ENCODE peak calls at places on chromosome 19, in four cellular contexts. Q is left lung, O is lung, U is GM06990. D is an unnamed sample.

GRCh38 chr19:46579286-46579944 is 21.7 kb upstream of the CALM3 start:
- DNase-seq in Q (no peak), O (no peak), U (no peak), D (no peak)

GRCh38 chr19:5645409-5645808 is 22.5 kb downstream of the SAFB start:
- DNase-seq in Q (no peak), O (no peak), U (no peak), D (no peak)

GRCh38 chr19:54644056-54644455 is 13.8 kb downstream of the LILRB1 start:
- DNase-seq in Q (no peak), O (peak), U (no peak), D (no peak)

GRCh38 chr19:39413903-39414608 is 1.6 kb downstream of the PLEKHG2 start:
- DNase-seq in Q (no peak), O (no peak), U (no peak), D (no peak)

GRCh38 chr19:55437410-55437809 is 5.7 kb downstream of the SHISA7 start:
- DNase-seq in Q (no peak), O (peak), U (no peak), D (no peak)

GRCh38 chr19:35986664-35987570 is 8.1 kb upstream of the SDHAF1 start:
- DNase-seq in Q (no peak), O (peak), U (peak), D (no peak)

GRCh38 chr19:29687244-29687896 is 22.1 kb downstream of the PLEKHF1 start:
- DNase-seq in Q (peak), O (no peak), U (no peak), D (peak)

GRCh38 chr19:17610384-17610783 is 54.9 kb downstream of the COLGALT1 start:
- DNase-seq in Q (no peak), O (no peak), U (no peak), D (no peak)

GRCh38 chr19:12162882-12163806 is at the start of gene ZNF136:
- DNase-seq in Q (peak), O (peak), U (peak), D (peak)

GRCh38 chr19:12163841-12164240 is 945 bp downstream of the ZNF136 start:
- DNase-seq in Q (no peak), O (no peak), U (no peak), D (no peak)

GRCh38 chr19:12162513-12162881 is 399 bp upstream of the ZNF136 start:
- DNase-seq in Q (no peak), O (no peak), U (no peak), D (no peak)

DNA sequence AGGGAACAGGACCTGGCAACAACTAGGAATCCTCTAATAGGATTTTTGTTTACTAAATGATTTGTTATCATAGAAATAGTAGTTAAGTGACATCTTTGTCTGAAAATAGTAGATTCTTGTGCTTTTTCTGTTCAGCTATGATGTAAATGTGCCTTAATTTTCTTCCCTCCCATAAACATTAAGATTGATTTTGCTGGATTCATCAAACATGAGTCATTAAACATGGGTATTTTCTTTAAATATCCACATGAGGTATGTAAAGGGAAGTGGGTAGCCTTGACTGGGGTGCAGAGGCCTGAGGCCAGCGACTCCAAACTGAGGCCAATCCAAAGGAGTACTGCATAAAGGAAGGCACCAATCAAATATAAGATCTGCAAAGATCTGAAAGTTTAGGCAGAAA is 3.7 kb downstream of the ZNF136 start:
- DNase-seq in Q (no peak), O (no peak), U (no peak), D (no peak)
- TF ChIP-seq CTCF in Q (no peak), O (no peak), U (no peak), D (no peak)

GRCh38 chr19:14577885-14578427 is 4.9 kb upstream of the CLEC17A start:
- DNase-seq in Q (peak), O (no peak), U (peak), D (no peak)

GRCh38 chr19:14577264-14577663 is 5.4 kb upstream of the NDUFB7 start:
- DNase-seq in Q (peak), O (no peak), U (no peak), D (no peak)

GRCh38 chr19:14576363-14576762 is 4.5 kb upstream of the NDUFB7 start:
- DNase-seq in Q (peak), O (no peak), U (no peak), D (no peak)

GRCh38 chr19:14571695-14572490 is at the start of gene NDUFB7:
- DNase-seq in Q (peak), O (peak), U (peak), D (peak)

GRCh38 chr19:14575428-14575980 is 3.6 kb upstream of the NDUFB7 start:
- DNase-seq in Q (peak), O (no peak), U (no peak), D (no peak)
- TF ChIP-seq CTCF in Q (no peak), O (no peak), U (no peak), D (no peak)

GRCh38 chr19:1756705-1757445 is 3.6 kb downstream of the ONECUT3 start:
- DNase-seq in Q (peak), O (no peak), U (no peak), D (no peak)

GRCh38 chr19:1758231-1758577 is 4.9 kb downstream of the ONECUT3 start:
- DNase-seq in Q (peak), O (no peak), U (no peak), D (no peak)

GRCh38 chr19:1757468-1758230 is 4.3 kb downstream of the ONECUT3 start:
- DNase-seq in Q (peak), O (no peak), U (no peak), D (no peak)

GRCh38 chr19:1760020-1760419 is 6.7 kb downstream of the ONECUT3 start:
- DNase-seq in Q (no peak), O (no peak), U (no peak), D (no peak)

DNA sequence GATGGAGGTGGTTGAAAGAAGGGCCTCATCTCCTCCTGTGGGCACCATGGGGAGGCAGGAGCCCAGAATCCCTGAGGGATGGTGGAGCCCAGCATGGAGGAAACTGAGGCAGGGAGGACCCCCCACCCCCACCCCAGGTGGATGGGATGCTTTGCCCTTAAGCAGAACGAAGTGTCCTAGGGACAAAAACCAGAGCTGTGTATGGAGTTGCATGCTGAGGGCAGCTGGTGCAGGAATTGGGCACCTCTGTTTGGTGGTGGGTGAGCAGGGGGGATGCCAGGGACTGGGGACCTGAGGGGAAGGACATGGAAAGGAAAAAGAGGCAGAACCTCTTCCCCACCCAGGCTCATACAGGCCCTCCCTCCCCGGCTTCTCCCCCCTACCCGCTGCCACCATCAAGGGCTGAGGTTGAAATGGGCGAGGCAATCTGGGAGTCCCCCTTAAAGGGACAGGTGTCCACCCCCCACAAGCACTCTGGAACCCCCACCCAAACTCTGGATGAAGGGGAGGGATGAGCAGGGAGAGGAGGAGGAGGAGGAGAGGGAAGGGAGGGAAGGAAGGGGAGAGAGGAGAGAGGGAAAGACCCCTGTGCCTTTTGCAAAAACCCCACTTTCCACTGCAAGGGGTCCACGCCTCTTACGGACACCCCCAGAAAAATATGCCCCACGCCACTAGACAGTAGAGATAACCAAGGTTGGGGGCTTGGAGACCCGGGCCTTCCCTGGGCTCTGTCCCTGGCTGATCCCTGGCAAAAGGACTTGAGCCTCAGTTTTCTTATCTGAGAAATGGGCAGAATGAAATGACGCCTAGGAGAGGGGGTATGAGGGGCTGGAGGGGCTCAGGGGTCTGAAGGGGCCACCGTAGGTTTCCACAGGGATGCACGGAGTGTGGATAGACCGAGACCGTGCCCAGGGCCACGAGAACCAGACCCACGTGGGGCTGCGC is 5.9 kb downstream of the ONECUT3 start:
- DNase-seq in Q (peak), O (no peak), U (no peak), D (no peak)
- TF ChIP-seq CTCF in Q (no peak), O (no peak), U (no peak), D (no peak)

GRCh38 chr19:18710986-18711751 is 27.7 kb downstream of the CRTC1 start:
- DNase-seq in Q (no peak), O (no peak), U (no peak), D (peak)
- TF ChIP-seq CTCF in Q (no peak), O (no peak), U (no peak), D (no peak)

DNA sequence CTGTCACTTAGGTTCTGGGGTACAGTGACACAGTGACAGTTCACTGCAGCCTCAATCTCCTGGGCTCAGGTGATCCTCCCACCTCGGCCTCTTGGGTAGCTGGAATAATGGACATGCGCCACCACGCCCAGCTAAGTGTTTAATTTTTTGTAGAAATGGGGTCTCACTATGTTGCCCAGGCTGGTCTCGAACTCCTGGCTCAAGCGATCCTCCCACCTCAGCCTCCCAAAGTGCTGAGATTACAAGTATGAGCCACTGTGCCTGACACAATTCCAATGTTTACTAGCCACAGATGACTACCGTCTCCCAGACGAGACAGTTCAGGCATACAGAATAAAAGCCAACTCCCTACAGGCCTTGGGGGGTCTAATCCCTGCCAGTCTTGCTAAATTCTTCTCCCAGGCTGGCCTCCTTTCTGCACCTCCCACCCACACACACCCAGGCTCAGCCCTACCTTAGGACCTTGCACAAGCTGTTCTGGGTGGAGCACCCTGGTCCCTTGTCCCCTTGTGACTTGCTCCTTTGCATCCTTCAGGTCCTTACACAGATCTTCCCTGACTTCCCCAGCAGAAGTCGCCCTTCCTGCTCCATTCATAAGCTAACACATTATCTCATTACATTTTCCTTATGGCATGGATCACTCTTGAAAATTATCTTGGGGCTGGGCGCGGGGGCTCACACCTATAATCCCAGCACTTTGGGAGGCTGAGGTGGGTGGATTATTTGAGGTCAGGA is 106.4 kb downstream of the INSR start:
- DNase-seq in Q (no peak), O (no peak), U (no peak), D (no peak)
- TF ChIP-seq CTCF in Q (no peak), O (no peak), U (no peak), D (no peak)

GRCh38 chr19:3653865-3654513 is 27.4 kb upstream of the CACTIN start:
- DNase-seq in Q (no peak), O (no peak), U (no peak), D (no peak)
- TF ChIP-seq CTCF in Q (no peak), O (no peak), U (peak), D (no peak)

GRCh38 chr19:38120471-38121030 is 103.5 kb downstream of the DPF1 start:
- DNase-seq in Q (no peak), O (no peak), U (no peak), D (no peak)

GRCh38 chr19:38114651-38115050 is 109.4 kb downstream of the DPF1 start:
- DNase-seq in Q (no peak), O (no peak), U (no peak), D (no peak)

GRCh38 chr19:38111898-38112297 is 112.1 kb downstream of the DPF1 start:
- DNase-seq in Q (no peak), O (no peak), U (no peak), D (no peak)

GRCh38 chr19:38118176-38118575 is 105.8 kb downstream of the DPF1 start:
- DNase-seq in Q (no peak), O (no peak), U (no peak), D (no peak)

DNA sequence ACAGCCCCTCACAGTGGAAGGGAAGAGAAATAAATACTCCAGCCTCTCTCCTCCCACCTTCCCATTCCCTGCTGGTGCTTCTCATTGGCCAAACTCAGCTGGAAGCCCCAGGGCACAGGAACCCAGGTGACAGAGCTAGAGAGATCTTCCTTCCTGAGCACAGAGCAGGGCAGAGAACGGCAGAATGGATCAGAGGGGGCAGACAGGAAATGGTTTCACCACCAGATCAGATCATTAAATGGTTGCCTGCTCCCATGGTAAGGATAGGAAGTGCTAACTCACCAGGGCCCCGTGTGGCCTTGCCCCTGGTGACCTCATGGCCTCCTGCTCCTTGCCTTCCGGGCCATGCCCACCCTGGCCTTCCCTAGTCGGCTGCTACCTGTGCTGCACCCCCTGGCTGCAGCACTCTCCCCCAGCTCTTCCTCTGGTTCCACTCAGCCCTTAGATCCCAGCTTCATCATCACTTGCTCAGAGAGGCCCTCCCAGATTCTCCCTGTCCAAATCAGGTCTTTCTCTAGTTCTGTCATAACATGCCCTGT is 108.7 kb downstream of the DPF1 start:
- DNase-seq in Q (no peak), O (no peak), U (no peak), D (no peak)
- TF ChIP-seq CTCF in Q (no peak), O (no peak), U (no peak), D (no peak)

D was measured in AG09319.